ENCODE peak calls at places on chromosome 10, in six cellular contexts. P is NB4, I is dorsolateral prefrontal cortex, N is lower leg skin, O is bronchial epithelial cell, C is left lung. Q is an unnamed sample.

GRCh38 chr10:44195120-44196007 is 189.5 kb downstream of the CXCL12 start:
- DNase-seq in P (peak; percentile 15), I (no peak), N (peak; percentile 47), O (peak; percentile 10), C (peak; percentile 51), Q (no peak)

GRCh38 chr10:113062977-113063967 is 113.2 kb downstream of the TCF7L2 start:
- DNase-seq in P (no peak), I (no peak), N (no peak), O (no peak), C (no peak), Q (no peak)

GRCh38 chr10:45560262-45560661 is 112.3 kb downstream of the ZFAND4 start:
- DNase-seq in P (no peak), I (no peak), N (no peak), O (no peak), C (no peak), Q (no peak)

GRCh38 chr10:101111547-101111946 is 19.6 kb upstream of the TLX1 start:
- DNase-seq in P (no peak), I (no peak), N (no peak), O (no peak), C (no peak), Q (no peak)

GRCh38 chr10:80201592-80202256 is 3.6 kb downstream of the ANXA11 start:
- DNase-seq in P (no peak), I (no peak), N (no peak), O (no peak), C (no peak), Q (no peak)

GRCh38 chr10:68073631-68074403 is 1.3 kb downstream of the HERC4 start:
- DNase-seq in P (peak; percentile 52), I (no peak), N (no peak), O (peak; percentile 36), C (no peak), Q (no peak)

GRCh38 chr10:93080350-93081046 is 6.8 kb downstream of the CYP26A1 start:
- DNase-seq in P (peak; percentile 60), I (peak; percentile 56), N (peak; percentile 23), O (peak; percentile 13), C (no peak), Q (no peak)

GRCh38 chr10:1127629-1128028 is 71.4 kb downstream of the WDR37 start:
- DNase-seq in P (no peak), I (no peak), N (no peak), O (no peak), C (no peak), Q (no peak)

GRCh38 chr10:62934258-62934657 is 118.1 kb upstream of the EGR2 start:
- DNase-seq in P (peak; percentile 24), I (peak; percentile 35), N (no peak), O (no peak), C (no peak), Q (no peak)

GRCh38 chr10:452512-453504 is 236.7 kb downstream of the DIP2C start:
- DNase-seq in P (no peak), I (peak; percentile 70), N (no peak), O (no peak), C (no peak), Q (no peak)

GRCh38 chr10:804787-805634 is 115.5 kb upstream of the DIP2C start:
- DNase-seq in P (peak; percentile 40), I (no peak), N (no peak), O (no peak), C (no peak), Q (no peak)

GRCh38 chr10:14325325-14325955 is 5.3 kb downstream of the FRMD4A start:
- DNase-seq in P (peak; percentile 65), I (peak; percentile 36), N (peak; percentile 22), O (peak; percentile 50), C (no peak), Q (peak; percentile 18)

GRCh38 chr10:90047243-90047729 is 345.9 kb downstream of the KIF20B start:
- DNase-seq in P (no peak), I (no peak), N (no peak), O (no peak), C (no peak), Q (no peak)

GRCh38 chr10:43944742-43945730 is 296.4 kb upstream of the ZNF32 start:
- DNase-seq in P (no peak), I (no peak), N (peak; percentile 7), O (no peak), C (no peak), Q (no peak)

GRCh38 chr10:103192089-103192450 is 1.0 kb downstream of the NT5C2 start:
- DNase-seq in P (no peak), I (no peak), N (no peak), O (peak; percentile 11), C (no peak), Q (no peak)

GRCh38 chr10:127797339-127797738 is 60.4 kb downstream of the FOXI2 start:
- DNase-seq in P (peak; percentile 14), I (no peak), N (no peak), O (peak; percentile 5), C (no peak), Q (no peak)

GRCh38 chr10:31749981-31750850 is 178.4 kb downstream of the ARHGAP12 start:
- DNase-seq in P (no peak), I (peak; percentile 51), N (no peak), O (no peak), C (peak; percentile 40), Q (no peak)

GRCh38 chr10:73910764-73911552 is at the start of gene PLAU:
- DNase-seq in P (peak; percentile 87), I (no peak), N (no peak), O (peak; percentile 27), C (peak; percentile 72), Q (peak; percentile 41)

GRCh38 chr10:73247509-73248258 is 629 bp upstream of the DNAJC9 start:
- DNase-seq in P (peak; percentile 41), I (no peak), N (no peak), O (no peak), C (no peak), Q (no peak)

GRCh38 chr10:61318429-61318828 is 134.8 kb downstream of the TMEM26 start:
- DNase-seq in P (no peak), I (no peak), N (no peak), O (no peak), C (no peak), Q (no peak)

GRCh38 chr10:22340362-22341189 is 4.7 kb upstream of the SPAG6 start:
- DNase-seq in P (peak; percentile 75), I (peak; percentile 51), N (peak; percentile 43), O (no peak), C (peak; percentile 74), Q (peak; percentile 63)

GRCh38 chr10:61760943-61761824 is 98.5 kb downstream of the CABCOCO1 start:
- DNase-seq in P (no peak), I (no peak), N (no peak), O (peak; percentile 76), C (no peak), Q (no peak)

GRCh38 chr10:54800677-54801480 is at the start of gene PCDH15:
- DNase-seq in P (peak; percentile 19), I (peak; percentile 45), N (no peak), O (peak; percentile 39), C (no peak), Q (no peak)

GRCh38 chr10:11227103-11227502 is 209.4 kb downstream of the CELF2 start:
- DNase-seq in P (no peak), I (no peak), N (no peak), O (no peak), C (no peak), Q (no peak)

GRCh38 chr10:70115948-70116682 is 16.5 kb downstream of the AIFM2 start:
- DNase-seq in P (peak; percentile 53), I (peak; percentile 47), N (no peak), O (peak; percentile 19), C (no peak), Q (peak; percentile 49)

GRCh38 chr10:31136951-31137885 is 105.6 kb upstream of the ZNF438 start:
- DNase-seq in P (peak; percentile 59), I (no peak), N (no peak), O (no peak), C (no peak), Q (no peak)

GRCh38 chr10:111392159-111392558 is 315.3 kb downstream of the ADRA2A start:
- DNase-seq in P (no peak), I (no peak), N (no peak), O (no peak), C (no peak), Q (no peak)

GRCh38 chr10:27285093-27285492 is 44.5 kb upstream of the ACBD5 start:
- DNase-seq in P (peak; percentile 14), I (no peak), N (no peak), O (peak; percentile 0), C (no peak), Q (no peak)
- TF ChIP-seq CTCF in P (no peak), I (no peak), N (no peak), O (peak; percentile 11), C (no peak), Q (peak; percentile 24)

DNA sequence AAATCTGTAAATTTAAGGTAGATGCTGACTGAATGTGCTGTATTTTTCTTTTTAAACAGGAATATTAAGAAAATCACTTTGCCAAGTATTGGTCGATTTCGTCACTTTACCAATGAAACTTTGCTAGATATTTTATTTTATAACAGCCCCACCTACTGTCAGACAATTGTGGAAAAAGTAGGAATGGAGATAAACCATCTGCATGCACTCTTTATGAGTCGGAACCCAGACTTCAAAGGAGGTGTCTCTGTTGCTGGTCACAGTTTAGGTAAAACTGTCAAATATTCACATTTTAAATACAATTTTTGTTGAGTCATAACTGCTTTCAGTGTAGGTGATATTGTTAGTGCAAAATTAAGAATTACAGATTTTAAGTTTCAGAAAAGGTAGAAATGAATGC is 25.2 kb downstream of the SEC23IP start:
- DNase-seq in P (peak; percentile 19), I (no peak), N (no peak), O (no peak), C (no peak), Q (no peak)
- TF ChIP-seq CTCF in P (no peak), I (no peak), N (no peak), O (no peak), C (no peak), Q (no peak)

GRCh38 chr10:25492680-25493079 is 317.9 kb downstream of the GPR158 start:
- DNase-seq in P (no peak), I (no peak), N (no peak), O (no peak), C (no peak), Q (no peak)

GRCh38 chr10:25493122-25493893 is 318.5 kb downstream of the GPR158 start:
- DNase-seq in P (no peak), I (no peak), N (no peak), O (peak; percentile 98), C (no peak), Q (no peak)

GRCh38 chr10:25498645-25499044 is 323.8 kb downstream of the GPR158 start:
- DNase-seq in P (no peak), I (no peak), N (no peak), O (peak; percentile 34), C (no peak), Q (no peak)

GRCh38 chr10:25501912-25502311 is 327.1 kb downstream of the GPR158 start:
- DNase-seq in P (no peak), I (no peak), N (no peak), O (no peak), C (no peak), Q (no peak)

DNA sequence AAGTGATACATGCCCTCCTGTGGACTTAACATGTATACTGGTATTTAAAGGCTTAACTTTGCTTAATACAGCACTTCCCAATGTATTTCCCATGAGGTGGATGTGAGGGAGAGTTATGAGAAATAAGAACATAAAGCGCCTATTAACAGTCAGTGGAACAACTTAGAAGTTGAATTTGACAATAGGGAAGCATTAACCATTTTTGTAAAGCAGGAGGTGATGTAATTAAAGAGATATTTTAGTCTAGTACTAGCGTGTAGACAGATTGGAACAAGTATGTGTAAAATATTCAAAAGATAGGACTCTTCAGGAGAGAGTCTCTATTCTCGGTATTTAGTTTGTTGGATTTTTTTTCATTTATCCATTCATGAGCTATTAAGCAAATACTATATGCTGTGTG is 322.5 kb downstream of the GPR158 start:
- DNase-seq in P (no peak), I (no peak), N (no peak), O (peak; percentile 58), C (no peak), Q (no peak)
- TF ChIP-seq CTCF in P (no peak), I (no peak), N (no peak), O (no peak), C (no peak), Q (no peak)

GRCh38 chr10:2978111-2978510 is 89.2 kb upstream of the PFKP start:
- DNase-seq in P (peak; percentile 63), I (no peak), N (no peak), O (peak; percentile 66), C (no peak), Q (no peak)
- TF ChIP-seq CTCF in P (peak; percentile 12), I (peak; percentile 49), N (no peak), O (peak; percentile 52), C (peak; percentile 17), Q (peak; percentile 79)